ENCODE peak calls at places on chromosome 22, in nine cellular contexts. One of them, this sample, is unnamed.
A peak's percentile ranks its signal among the peaks of the same experiment; 100 is the strongest.

GRCh38 chr22:46245515-46245914 is 4.6 kb downstream of the CDPF1 start:
- DNase-seq in skeletal muscle cell: no peak
- DNase-seq in PC-3: no peak
- DNase-seq in NCI-H1436: no peak
- DNase-seq in activated T-helper 9 cell treated with anti-CD3 and anti-CD28 coated beads, Interleukin-2, amount 50 U/mL, for 16 hours: no peak
- DNase-seq in H7: no peak
- DNase-seq in psoas muscle: peak; percentile 84
- DNase-seq in NCI-H2029: peak; percentile 88
- DNase-seq in activated T-helper 1 cell treated with Interleukin-2 at 50 U/mL for 16 hours: no peak
- DNase-seq in this sample: no peak

GRCh38 chr22:46590334-46590733 is 29.9 kb upstream of the GRAMD4 start:
- DNase-seq in skeletal muscle cell: no peak
- DNase-seq in PC-3: no peak
- DNase-seq in NCI-H1436: no peak
- DNase-seq in activated T-helper 9 cell treated with anti-CD3 and anti-CD28 coated beads, Interleukin-2, amount 50 U/mL, for 16 hours: no peak
- DNase-seq in H7: no peak
- DNase-seq in psoas muscle: peak; percentile 57
- DNase-seq in NCI-H2029: no peak
- DNase-seq in activated T-helper 1 cell treated with Interleukin-2 at 50 U/mL for 16 hours: no peak
- DNase-seq in this sample: no peak

GRCh38 chr22:23826510-23827350 is 12.1 kb downstream of the DERL3 start:
- DNase-seq in skeletal muscle cell: peak; percentile 67
- DNase-seq in PC-3: no peak
- DNase-seq in NCI-H1436: no peak
- DNase-seq in activated T-helper 9 cell treated with anti-CD3 and anti-CD28 coated beads, Interleukin-2, amount 50 U/mL, for 16 hours: no peak
- DNase-seq in H7: no peak
- DNase-seq in psoas muscle: peak; percentile 54
- DNase-seq in NCI-H2029: no peak
- DNase-seq in activated T-helper 1 cell treated with Interleukin-2 at 50 U/mL for 16 hours: no peak
- DNase-seq in this sample: no peak

GRCh38 chr22:41367039-41367679 is 14.6 kb upstream of the TEF start:
- DNase-seq in skeletal muscle cell: peak; percentile 91
- DNase-seq in PC-3: peak; percentile 71
- DNase-seq in NCI-H1436: peak; percentile 73
- DNase-seq in activated T-helper 9 cell treated with anti-CD3 and anti-CD28 coated beads, Interleukin-2, amount 50 U/mL, for 16 hours: no peak
- DNase-seq in H7: peak; percentile 88
- DNase-seq in psoas muscle: peak; percentile 99
- DNase-seq in NCI-H2029: peak; percentile 94
- DNase-seq in activated T-helper 1 cell treated with Interleukin-2 at 50 U/mL for 16 hours: no peak
- DNase-seq in this sample: peak; percentile 31

GRCh38 chr22:31826443-31826842 is 72.6 kb downstream of the DEPDC5 start:
- DNase-seq in skeletal muscle cell: no peak
- DNase-seq in PC-3: no peak
- DNase-seq in NCI-H1436: no peak
- DNase-seq in activated T-helper 9 cell treated with anti-CD3 and anti-CD28 coated beads, Interleukin-2, amount 50 U/mL, for 16 hours: no peak
- DNase-seq in H7: no peak
- DNase-seq in psoas muscle: no peak
- DNase-seq in NCI-H2029: no peak
- DNase-seq in activated T-helper 1 cell treated with Interleukin-2 at 50 U/mL for 16 hours: no peak
- DNase-seq in this sample: no peak

GRCh38 chr22:45777046-45777851 is 105.6 kb downstream of the ATXN10 start:
- DNase-seq in skeletal muscle cell: no peak
- DNase-seq in PC-3: peak; percentile 83
- DNase-seq in NCI-H1436: peak; percentile 7
- DNase-seq in activated T-helper 9 cell treated with anti-CD3 and anti-CD28 coated beads, Interleukin-2, amount 50 U/mL, for 16 hours: no peak
- DNase-seq in H7: no peak
- DNase-seq in psoas muscle: no peak
- DNase-seq in NCI-H2029: no peak
- DNase-seq in activated T-helper 1 cell treated with Interleukin-2 at 50 U/mL for 16 hours: no peak
- DNase-seq in this sample: peak; percentile 34

GRCh38 chr22:49476176-49476575 is 351.5 kb downstream of the BRD1 start:
- DNase-seq in skeletal muscle cell: no peak
- DNase-seq in PC-3: no peak
- DNase-seq in NCI-H1436: no peak
- DNase-seq in activated T-helper 9 cell treated with anti-CD3 and anti-CD28 coated beads, Interleukin-2, amount 50 U/mL, for 16 hours: no peak
- DNase-seq in H7: no peak
- DNase-seq in psoas muscle: no peak
- DNase-seq in NCI-H2029: no peak
- DNase-seq in activated T-helper 1 cell treated with Interleukin-2 at 50 U/mL for 16 hours: no peak
- DNase-seq in this sample: no peak

GRCh38 chr22:19136915-19137314 is 5.8 kb downstream of the TSSK2 start:
- DNase-seq in skeletal muscle cell: no peak
- DNase-seq in PC-3: no peak
- DNase-seq in NCI-H1436: no peak
- DNase-seq in activated T-helper 9 cell treated with anti-CD3 and anti-CD28 coated beads, Interleukin-2, amount 50 U/mL, for 16 hours: no peak
- DNase-seq in H7: no peak
- DNase-seq in psoas muscle: no peak
- DNase-seq in NCI-H2029: no peak
- DNase-seq in activated T-helper 1 cell treated with Interleukin-2 at 50 U/mL for 16 hours: no peak
- DNase-seq in this sample: no peak

GRCh38 chr22:21697866-21698265 is 32.1 kb downstream of the PPIL2 start:
- DNase-seq in skeletal muscle cell: no peak
- DNase-seq in PC-3: no peak
- DNase-seq in NCI-H1436: no peak
- DNase-seq in activated T-helper 9 cell treated with anti-CD3 and anti-CD28 coated beads, Interleukin-2, amount 50 U/mL, for 16 hours: no peak
- DNase-seq in H7: no peak
- DNase-seq in psoas muscle: no peak
- DNase-seq in NCI-H2029: no peak
- DNase-seq in activated T-helper 1 cell treated with Interleukin-2 at 50 U/mL for 16 hours: no peak
- DNase-seq in this sample: no peak

GRCh38 chr22:44869196-44869595 is 116.8 kb downstream of the ARHGAP8 start:
- DNase-seq in skeletal muscle cell: peak; percentile 7
- DNase-seq in PC-3: peak; percentile 17
- DNase-seq in NCI-H1436: no peak
- DNase-seq in activated T-helper 9 cell treated with anti-CD3 and anti-CD28 coated beads, Interleukin-2, amount 50 U/mL, for 16 hours: no peak
- DNase-seq in H7: peak; percentile 37
- DNase-seq in psoas muscle: no peak
- DNase-seq in NCI-H2029: no peak
- DNase-seq in activated T-helper 1 cell treated with Interleukin-2 at 50 U/mL for 16 hours: no peak
- DNase-seq in this sample: no peak

GRCh38 chr22:49396817-49397216 is 430.9 kb downstream of the BRD1 start:
- DNase-seq in skeletal muscle cell: no peak
- DNase-seq in PC-3: no peak
- DNase-seq in NCI-H1436: no peak
- DNase-seq in activated T-helper 9 cell treated with anti-CD3 and anti-CD28 coated beads, Interleukin-2, amount 50 U/mL, for 16 hours: no peak
- DNase-seq in H7: no peak
- DNase-seq in psoas muscle: no peak
- DNase-seq in NCI-H2029: no peak
- DNase-seq in activated T-helper 1 cell treated with Interleukin-2 at 50 U/mL for 16 hours: no peak
- DNase-seq in this sample: no peak

GRCh38 chr22:17074648-17075002 is 10.2 kb upstream of the IL17RA start:
- DNase-seq in skeletal muscle cell: no peak
- DNase-seq in PC-3: no peak
- DNase-seq in NCI-H1436: no peak
- DNase-seq in activated T-helper 9 cell treated with anti-CD3 and anti-CD28 coated beads, Interleukin-2, amount 50 U/mL, for 16 hours: no peak
- DNase-seq in H7: peak; percentile 5
- DNase-seq in psoas muscle: no peak
- DNase-seq in NCI-H2029: no peak
- DNase-seq in activated T-helper 1 cell treated with Interleukin-2 at 50 U/mL for 16 hours: no peak
- DNase-seq in this sample: no peak

GRCh38 chr22:17785185-17786184 is 11.2 kb upstream of the BID start:
- DNase-seq in skeletal muscle cell: no peak
- DNase-seq in PC-3: peak; percentile 70
- DNase-seq in NCI-H1436: peak; percentile 57
- DNase-seq in activated T-helper 9 cell treated with anti-CD3 and anti-CD28 coated beads, Interleukin-2, amount 50 U/mL, for 16 hours: peak; percentile 52
- DNase-seq in H7: peak; percentile 96
- DNase-seq in psoas muscle: peak; percentile 91
- DNase-seq in NCI-H2029: peak; percentile 57
- DNase-seq in activated T-helper 1 cell treated with Interleukin-2 at 50 U/mL for 16 hours: peak; percentile 44
- DNase-seq in this sample: no peak

GRCh38 chr22:20517422-20517821 is 10.0 kb downstream of the MED15 start:
- DNase-seq in skeletal muscle cell: no peak
- DNase-seq in PC-3: no peak
- DNase-seq in NCI-H1436: no peak
- DNase-seq in activated T-helper 9 cell treated with anti-CD3 and anti-CD28 coated beads, Interleukin-2, amount 50 U/mL, for 16 hours: no peak
- DNase-seq in H7: no peak
- DNase-seq in psoas muscle: no peak
- DNase-seq in NCI-H2029: no peak
- DNase-seq in activated T-helper 1 cell treated with Interleukin-2 at 50 U/mL for 16 hours: no peak
- DNase-seq in this sample: no peak

GRCh38 chr22:37563153-37564081 is 3.1 kb downstream of the CDC42EP1 start:
- DNase-seq in skeletal muscle cell: peak; percentile 86
- DNase-seq in PC-3: peak; percentile 92
- DNase-seq in NCI-H1436: no peak
- DNase-seq in activated T-helper 9 cell treated with anti-CD3 and anti-CD28 coated beads, Interleukin-2, amount 50 U/mL, for 16 hours: no peak
- DNase-seq in H7: no peak
- DNase-seq in psoas muscle: peak; percentile 81
- DNase-seq in NCI-H2029: no peak
- DNase-seq in activated T-helper 1 cell treated with Interleukin-2 at 50 U/mL for 16 hours: no peak
- DNase-seq in this sample: peak; percentile 71

GRCh38 chr22:45688606-45689080 is 17.0 kb downstream of the ATXN10 start:
- DNase-seq in skeletal muscle cell: no peak
- DNase-seq in PC-3: peak; percentile 91
- DNase-seq in NCI-H1436: no peak
- DNase-seq in activated T-helper 9 cell treated with anti-CD3 and anti-CD28 coated beads, Interleukin-2, amount 50 U/mL, for 16 hours: no peak
- DNase-seq in H7: no peak
- DNase-seq in psoas muscle: no peak
- DNase-seq in NCI-H2029: no peak
- DNase-seq in activated T-helper 1 cell treated with Interleukin-2 at 50 U/mL for 16 hours: no peak
- DNase-seq in this sample: no peak

GRCh38 chr22:24444729-24445466 is 17.5 kb downstream of the ADORA2A start:
- DNase-seq in skeletal muscle cell: no peak
- DNase-seq in PC-3: no peak
- DNase-seq in NCI-H1436: no peak
- DNase-seq in activated T-helper 9 cell treated with anti-CD3 and anti-CD28 coated beads, Interleukin-2, amount 50 U/mL, for 16 hours: no peak
- DNase-seq in H7: no peak
- DNase-seq in psoas muscle: no peak
- DNase-seq in NCI-H2029: no peak
- DNase-seq in activated T-helper 1 cell treated with Interleukin-2 at 50 U/mL for 16 hours: no peak
- DNase-seq in this sample: no peak

GRCh38 chr22:24409707-24410106 is 17.7 kb upstream of the ADORA2A start:
- DNase-seq in skeletal muscle cell: no peak
- DNase-seq in PC-3: no peak
- DNase-seq in NCI-H1436: no peak
- DNase-seq in activated T-helper 9 cell treated with anti-CD3 and anti-CD28 coated beads, Interleukin-2, amount 50 U/mL, for 16 hours: no peak
- DNase-seq in H7: no peak
- DNase-seq in psoas muscle: no peak
- DNase-seq in NCI-H2029: no peak
- DNase-seq in activated T-helper 1 cell treated with Interleukin-2 at 50 U/mL for 16 hours: no peak
- DNase-seq in this sample: no peak

GRCh38 chr22:46748948-46749681 is 11.1 kb upstream of the CERK start:
- DNase-seq in skeletal muscle cell: no peak
- DNase-seq in PC-3: peak; percentile 25
- DNase-seq in NCI-H1436: no peak
- DNase-seq in activated T-helper 9 cell treated with anti-CD3 and anti-CD28 coated beads, Interleukin-2, amount 50 U/mL, for 16 hours: no peak
- DNase-seq in H7: no peak
- DNase-seq in psoas muscle: no peak
- DNase-seq in NCI-H2029: no peak
- DNase-seq in activated T-helper 1 cell treated with Interleukin-2 at 50 U/mL for 16 hours: peak; percentile 62
- DNase-seq in this sample: no peak

GRCh38 chr22:50399751-50400331 is 56.7 kb downstream of the PPP6R2 start:
- DNase-seq in skeletal muscle cell: no peak
- DNase-seq in PC-3: no peak
- DNase-seq in NCI-H1436: no peak
- DNase-seq in activated T-helper 9 cell treated with anti-CD3 and anti-CD28 coated beads, Interleukin-2, amount 50 U/mL, for 16 hours: no peak
- DNase-seq in H7: peak; percentile 89
- DNase-seq in psoas muscle: peak; percentile 59
- DNase-seq in NCI-H2029: no peak
- DNase-seq in activated T-helper 1 cell treated with Interleukin-2 at 50 U/mL for 16 hours: peak; percentile 5
- DNase-seq in this sample: no peak

GRCh38 chr22:20004464-20004863 is 12.2 kb downstream of the ARVCF start:
- DNase-seq in skeletal muscle cell: no peak
- DNase-seq in PC-3: no peak
- DNase-seq in NCI-H1436: no peak
- DNase-seq in activated T-helper 9 cell treated with anti-CD3 and anti-CD28 coated beads, Interleukin-2, amount 50 U/mL, for 16 hours: no peak
- DNase-seq in H7: no peak
- DNase-seq in psoas muscle: no peak
- DNase-seq in NCI-H2029: no peak
- DNase-seq in activated T-helper 1 cell treated with Interleukin-2 at 50 U/mL for 16 hours: no peak
- DNase-seq in this sample: no peak

GRCh38 chr22:28605362-28605761 is 74.3 kb downstream of the TTC28 start:
- DNase-seq in skeletal muscle cell: no peak
- DNase-seq in PC-3: no peak
- DNase-seq in NCI-H1436: no peak
- DNase-seq in activated T-helper 9 cell treated with anti-CD3 and anti-CD28 coated beads, Interleukin-2, amount 50 U/mL, for 16 hours: no peak
- DNase-seq in H7: no peak
- DNase-seq in psoas muscle: no peak
- DNase-seq in NCI-H2029: no peak
- DNase-seq in activated T-helper 1 cell treated with Interleukin-2 at 50 U/mL for 16 hours: no peak
- DNase-seq in this sample: no peak

This sample was measured in NCI-H526 treated with DMSO at 0.1 percent for 48 hours.